ENCODE peak calls at places on chromosome 2, in nine cellular contexts. F, O, V, Q, E, A, I, T and B are unnamed samples.

GRCh38 chr2:230738924-230739323 is 26.3 kb downstream of the CAB39 start:
- DNase-seq in F (no peak), O (no peak), V (no peak), Q (no peak), E (no peak), A (no peak), I (no peak), T (no peak), B (no peak)

GRCh38 chr2:236916181-236916580 is 169.5 kb upstream of the COPS8 start:
- DNase-seq in F (no peak), O (no peak), V (no peak), Q (no peak), E (no peak), A (no peak), I (no peak), T (no peak), B (no peak)

GRCh38 chr2:230447455-230448451 is 31.8 kb downstream of the SP100 start:
- DNase-seq in F (no peak), O (no peak), V (no peak), Q (no peak), E (no peak), A (no peak), I (no peak), T (no peak), B (no peak)

GRCh38 chr2:143841935-143842334 is 678.0 kb downstream of the ZEB2 start:
- DNase-seq in F (no peak), O (peak; percentile 17), V (peak; percentile 43), Q (no peak), E (no peak), A (no peak), I (peak; percentile 7), T (peak; percentile 43), B (no peak)

GRCh38 chr2:84870306-84870705 is 10.6 kb downstream of the TRABD2A start:
- DNase-seq in F (no peak), O (no peak), V (no peak), Q (no peak), E (no peak), A (no peak), I (no peak), T (no peak), B (no peak)

GRCh38 chr2:47724221-47724981 is 58.5 kb upstream of the MSH6 start:
- DNase-seq in F (no peak), O (no peak), V (peak; percentile 47), Q (no peak), E (no peak), A (peak; percentile 45), I (peak; percentile 62), T (no peak), B (peak; percentile 11)

GRCh38 chr2:135164431-135164830 is 112.3 kb downstream of the RAB3GAP1 start:
- DNase-seq in F (peak; percentile 23), O (peak; percentile 76), V (no peak), Q (no peak), E (no peak), A (peak; percentile 51), I (peak; percentile 95), T (peak; percentile 37), B (peak; percentile 77)

GRCh38 chr2:44952143-44952805 is 10.8 kb downstream of the SIX3 start:
- DNase-seq in F (peak; percentile 56), O (peak; percentile 53), V (peak; percentile 39), Q (no peak), E (peak; percentile 74), A (no peak), I (peak; percentile 21), T (peak; percentile 57), B (peak; percentile 52)

GRCh38 chr2:121258066-121258465 is 26.9 kb downstream of the TFCP2L1 start:
- DNase-seq in F (no peak), O (no peak), V (no peak), Q (no peak), E (no peak), A (no peak), I (no peak), T (no peak), B (no peak)

GRCh38 chr2:204505946-204506345 is 39.3 kb upstream of the PARD3B start:
- DNase-seq in F (peak; percentile 89), O (peak; percentile 65), V (no peak), Q (no peak), E (no peak), A (peak; percentile 39), I (peak; percentile 87), T (peak; percentile 75), B (peak; percentile 42)

GRCh38 chr2:48454504-48454903 is 75.5 kb upstream of the STON1 start:
- DNase-seq in F (no peak), O (no peak), V (no peak), Q (no peak), E (no peak), A (no peak), I (no peak), T (no peak), B (no peak)

GRCh38 chr2:199273043-199273647 is 184.6 kb downstream of the SATB2 start:
- DNase-seq in F (peak; percentile 44), O (peak; percentile 60), V (peak; percentile 19), Q (no peak), E (no peak), A (peak; percentile 7), I (peak; percentile 66), T (peak; percentile 91), B (no peak)

GRCh38 chr2:108165750-108166149 is 74.0 kb upstream of the SULT1C3 start:
- DNase-seq in F (no peak), O (no peak), V (no peak), Q (no peak), E (no peak), A (no peak), I (no peak), T (no peak), B (no peak)

GRCh38 chr2:71884303-71885042 is 263.2 kb downstream of the CYP26B1 start:
- DNase-seq in F (no peak), O (peak; percentile 54), V (peak; percentile 67), Q (no peak), E (no peak), A (peak; percentile 28), I (peak; percentile 84), T (peak; percentile 85), B (peak; percentile 49)

GRCh38 chr2:119371111-119371510 is 4.3 kb downstream of the DBI start:
- DNase-seq in F (peak; percentile 97), O (no peak), V (no peak), Q (peak; percentile 36), E (no peak), A (no peak), I (no peak), T (no peak), B (no peak)

GRCh38 chr2:195330513-195330956 is 326.5 kb upstream of the SLC39A10 start:
- DNase-seq in F (no peak), O (no peak), V (peak; percentile 93), Q (no peak), E (no peak), A (no peak), I (peak; percentile 21), T (no peak), B (no peak)

GRCh38 chr2:122390406-122390805 is 635.0 kb downstream of the TSN start:
- DNase-seq in F (no peak), O (no peak), V (peak; percentile 72), Q (no peak), E (no peak), A (peak; percentile 47), I (no peak), T (no peak), B (no peak)

GRCh38 chr2:173448938-173449471 is 94.3 kb downstream of the CDCA7 start:
- DNase-seq in F (peak; percentile 76), O (peak; percentile 72), V (peak; percentile 93), Q (peak; percentile 85), E (peak; percentile 88), A (peak; percentile 90), I (peak; percentile 82), T (peak; percentile 74), B (peak; percentile 88)

GRCh38 chr2:8453904-8454302 is 228.0 kb upstream of the ID2 start:
- DNase-seq in F (no peak), O (peak; percentile 54), V (no peak), Q (no peak), E (no peak), A (no peak), I (no peak), T (no peak), B (peak; percentile 85)

GRCh38 chr2:137772451-137772850 is 191.8 kb upstream of the HNMT start:
- DNase-seq in F (no peak), O (no peak), V (no peak), Q (no peak), E (no peak), A (no peak), I (no peak), T (no peak), B (no peak)

GRCh38 chr2:229856416-229856815 is 65.4 kb downstream of the TRIP12 start:
- DNase-seq in F (no peak), O (no peak), V (peak; percentile 82), Q (no peak), E (no peak), A (no peak), I (no peak), T (no peak), B (no peak)

GRCh38 chr2:73716518-73717250 is 20.5 kb downstream of the TPRKB start:
- DNase-seq in F (peak; percentile 24), O (no peak), V (peak; percentile 87), Q (no peak), E (no peak), A (no peak), I (peak; percentile 51), T (peak; percentile 84), B (peak; percentile 38)